ENCODE peak calls at places on chromosomes 5 and 9, in ten cellular contexts. O is spleen, Q is prostate gland, T is lower lobe of right lung, D is GM23248, B is lung, C is endodermal cell, A is Peyer's patch, K is Caco-2, J is tibial nerve. Z is an unnamed sample.

GRCh38 chr9:119736478-119737454 is 367.5 kb upstream of the BRINP1 start:
- DNase-seq in B (no peak), J (no peak), A (peak; percentile 76), C (no peak), O (peak; percentile 76), Q (no peak), T (no peak), K (no peak), D (no peak), Z (no peak)

GRCh38 chr9:101119206-101119819 is 90.8 kb downstream of the PLPPR1 start:
- DNase-seq in B (peak; percentile 55), D (peak; percentile 62), C (peak; percentile 96), J (no peak), A (no peak), K (peak; percentile 79), O (no peak), Q (peak; percentile 51), T (peak; percentile 52), Z (no peak)

GRCh38 chr5:54621742-54622141 is 104.2 kb downstream of the SNX18 start:
- DNase-seq in A (no peak), Q (no peak), C (no peak), D (no peak), O (no peak), T (no peak), B (no peak), K (no peak), J (no peak), Z (no peak)

GRCh38 chr5:60207031-60207430 is 313.5 kb upstream of the PDE4D start:
- DNase-seq in D (no peak), B (peak; percentile 38), Q (no peak), O (no peak), A (no peak), J (no peak), K (no peak), C (no peak), T (no peak), Z (no peak)

GRCh38 chr5:37668524-37669047 is 171.3 kb downstream of the GDNF start:
- DNase-seq in A (no peak), J (peak; percentile 13), B (peak; percentile 76), T (peak; percentile 52), Q (peak; percentile 63), C (peak; percentile 66), D (peak; percentile 98), O (no peak), K (peak; percentile 78), Z (peak; percentile 91)

GRCh38 chr5:35656721-35657120 is 39.1 kb downstream of the SPEF2 start:
- DNase-seq in B (no peak), O (no peak), D (peak; percentile 45), A (no peak), Q (no peak), J (no peak), K (no peak), T (no peak), C (no peak), Z (no peak)

GRCh38 chr5:121890297-121890858 is 38.7 kb downstream of the FTMT start:
- DNase-seq in O (no peak), A (no peak), T (no peak), Q (no peak), C (peak; percentile 64), B (no peak), K (no peak), J (no peak), D (no peak), Z (peak; percentile 45)

GRCh38 chr5:111171-111570 is 19.2 kb downstream of the PLEKHG4B start:
- DNase-seq in O (no peak), K (no peak), C (no peak), A (no peak), J (no peak), Q (no peak), D (no peak), B (no peak), T (no peak), Z (no peak)

GRCh38 chr9:132630116-132630515 is 39.7 kb downstream of the DDX31 start:
- DNase-seq in Q (no peak), D (no peak), K (no peak), J (no peak), O (no peak), A (no peak), T (no peak), C (no peak), B (no peak), Z (no peak)

GRCh38 chr5:141992349-141992963 is 20.4 kb downstream of the GNPDA1 start:
- DNase-seq in Q (peak; percentile 76), J (peak; percentile 95), T (no peak), D (peak; percentile 64), K (peak; percentile 72), O (no peak), A (peak; percentile 81), C (peak; percentile 88), B (peak; percentile 72), Z (no peak)

GRCh38 chr9:109012009-109012875 is 1.1 kb downstream of the CTNNAL1 start:
- DNase-seq in B (peak; percentile 56), A (peak; percentile 23), Q (peak; percentile 64), T (peak; percentile 61), O (no peak), D (peak; percentile 99), J (peak; percentile 46), C (peak; percentile 84), K (peak; percentile 52), Z (peak; percentile 93)

GRCh38 chr5:168308976-168309598 is 17.6 kb downstream of the WWC1 start:
- DNase-seq in A (no peak), Q (no peak), T (no peak), B (no peak), K (peak; percentile 79), D (no peak), C (no peak), O (peak; percentile 27), J (no peak), Z (no peak)

GRCh38 chr9:97529363-97530076 is 28.1 kb downstream of the TMOD1 start:
- DNase-seq in Q (no peak), C (no peak), A (no peak), J (no peak), O (no peak), D (peak; percentile 36), K (no peak), T (no peak), B (peak; percentile 39), Z (no peak)
- H3K4me1 ChIP-seq in Q (no peaks in the 10 kb centered on the region), C (peaks cover 17% of the 10 kb centered on the region), A (no peaks in the 10 kb centered on the region), J (no peaks in the 10 kb centered on the region), O (no peaks in the 10 kb centered on the region), D (no peaks in the 10 kb centered on the region), K (peaks cover 12% of the 10 kb centered on the region), T (peaks cover 19% of the 10 kb centered on the region), B (peaks cover 10% of the 10 kb centered on the region), Z (peaks cover 9% of the 10 kb centered on the region)

DNA sequence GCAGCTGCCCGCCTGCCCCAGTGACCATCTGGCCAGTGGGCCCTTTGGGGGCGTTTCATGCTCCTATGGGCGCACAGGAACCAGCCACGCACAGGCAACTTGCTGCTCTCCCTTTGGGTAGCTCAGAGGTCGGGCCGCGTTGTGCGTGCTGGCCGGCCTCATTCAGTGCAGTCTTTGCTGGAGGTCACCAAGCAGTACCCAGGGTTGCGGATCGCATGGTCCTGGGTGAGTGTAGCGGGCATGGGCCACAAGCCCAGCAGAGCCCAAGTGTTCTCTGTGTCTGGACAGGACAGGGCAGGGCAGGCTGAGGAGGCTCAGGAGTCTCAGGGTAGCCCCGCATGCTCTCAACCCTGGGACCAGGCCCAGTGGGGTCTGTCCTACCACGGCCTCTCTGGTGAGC is 9.9 kb upstream of the MRNIP start:
- DNase-seq in Q (no peak), A (no peak), J (no peak), K (no peak), D (no peak), B (no peak), T (peak; percentile 45), O (peak; percentile 55), C (no peak), Z (peak; percentile 58)
- H3K4me3 ChIP-seq in Q (no peak overlapping the region), A (no peak overlapping the region), J (no peak overlapping the region), K (no peak overlapping the region), D (no peak overlapping the region), B (no peak overlapping the region), T (no peak overlapping the region), O (no peak overlapping the region), C (no peak overlapping the region), Z (no peak overlapping the region)

DNA sequence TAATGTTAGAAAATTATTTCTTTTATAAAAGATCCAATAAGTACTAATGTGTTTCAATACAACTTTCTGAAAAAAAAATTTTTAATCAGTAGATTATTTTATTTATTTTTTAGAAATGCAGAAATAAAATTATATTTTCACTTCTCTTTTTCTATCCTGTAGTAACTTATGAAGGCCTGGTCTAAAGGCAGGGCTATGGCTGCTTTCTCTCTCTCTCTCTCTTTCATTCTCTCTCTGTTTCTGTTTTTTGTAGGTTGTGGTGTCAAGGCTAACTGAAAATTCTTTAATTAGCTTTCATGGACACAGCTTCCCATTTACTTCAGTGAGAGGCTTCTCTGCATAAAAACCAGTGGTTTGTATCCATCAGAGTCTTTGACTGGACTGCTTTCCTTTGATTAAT is 23.8 kb downstream of the LIX1 start:
- DNase-seq in O (no peak), C (no peak), K (no peak), T (no peak), B (no peak), D (no peak), Q (no peak), J (no peak), A (no peak), Z (no peak)
- H3K4me1 ChIP-seq in O (no peaks in the 10 kb centered on the region), C (no peaks in the 10 kb centered on the region), K (no peaks in the 10 kb centered on the region), T (no peaks in the 10 kb centered on the region), B (no peaks in the 10 kb centered on the region), D (no peaks in the 10 kb centered on the region), Q (no peaks in the 10 kb centered on the region), J (no peaks in the 10 kb centered on the region), A (no peaks in the 10 kb centered on the region), Z (no peaks in the 10 kb centered on the region)

GRCh38 chr5:158908690-158909325 is 190.9 kb downstream of the EBF1 start:
- DNase-seq in D (no peak), B (no peak), C (no peak), A (no peak), O (no peak), J (no peak), Q (no peak), K (no peak), T (no peak), Z (no peak)

GRCh38 chr5:158911693-158912363 is 187.9 kb downstream of the EBF1 start:
- DNase-seq in A (no peak), Q (no peak), D (peak; percentile 44), J (no peak), O (no peak), B (no peak), C (no peak), T (no peak), K (no peak), Z (no peak)

GRCh38 chr5:158905281-158905680 is 194.4 kb downstream of the EBF1 start:
- DNase-seq in J (no peak), T (no peak), A (no peak), D (peak; percentile 12), K (no peak), B (no peak), C (no peak), O (no peak), Q (no peak), Z (no peak)

GRCh38 chr5:158914008-158914407 is 185.7 kb downstream of the EBF1 start:
- DNase-seq in O (no peak), B (no peak), D (no peak), C (no peak), Q (no peak), T (no peak), J (no peak), A (no peak), K (no peak), Z (no peak)

GRCh38 chr5:158910782-158911692 is 188.7 kb downstream of the EBF1 start:
- DNase-seq in Q (no peak), A (no peak), D (peak; percentile 83), C (no peak), T (no peak), K (no peak), J (no peak), O (no peak), B (no peak), Z (no peak)
- H3K4me3 ChIP-seq in Q (no peak overlapping the region), A (no peak overlapping the region), D (no peak overlapping the region), C (no peak overlapping the region), T (no peak overlapping the region), K (no peak overlapping the region), J (no peak overlapping the region), O (no peak overlapping the region), B (no peak overlapping the region), Z (no peak overlapping the region)

GRCh38 chr5:154844800-154845199 is 5.6 kb downstream of the FAXDC2 start:
- DNase-seq in C (no peak), B (no peak), O (no peak), K (no peak), J (no peak), Q (no peak), A (no peak), T (no peak), D (no peak), Z (no peak)
- H3K4me1 ChIP-seq in C (peaks cover 9% of the 10 kb centered on the region), B (peaks cover 5% of the 10 kb centered on the region), O (peaks cover 4% of the 10 kb centered on the region), K (peaks cover 44% of the 10 kb centered on the region), J (peaks cover 3% of the 10 kb centered on the region), Q (no peaks in the 10 kb centered on the region), A (no peaks in the 10 kb centered on the region), T (peaks cover 63% of the 10 kb centered on the region), D (peaks cover 10% of the 10 kb centered on the region), Z (no peaks in the 10 kb centered on the region)